ENCODE peak calls at places on chromosomes 5 and 9, in four cellular contexts. One of them, this sample, is unnamed.

GRCh38 chr5:177607452-177608192 is 7.7 kb downstream of the B4GALT7 start:
- DNase-seq in stimulated activated CD8-positive, alpha-beta memory T cell treated with anti-CD3 and anti-CD28 coated beads, Interleukin-2, amount 100 ng/mL, for 1 hour: no peak
- DNase-seq in body of pancreas: peak
- DNase-seq in stomach: peak
- DNase-seq in this sample: peak

GRCh38 chr5:173547579-173547978 is 68.9 kb downstream of the BOD1 start:
- DNase-seq in stimulated activated CD8-positive, alpha-beta memory T cell treated with anti-CD3 and anti-CD28 coated beads, Interleukin-2, amount 100 ng/mL, for 1 hour: no peak
- DNase-seq in body of pancreas: no peak
- DNase-seq in stomach: no peak
- DNase-seq in this sample: no peak

GRCh38 chr5:151158287-151158661 is 695 bp upstream of the ANXA6 start:
- DNase-seq in stimulated activated CD8-positive, alpha-beta memory T cell treated with anti-CD3 and anti-CD28 coated beads, Interleukin-2, amount 100 ng/mL, for 1 hour: no peak
- DNase-seq in body of pancreas: no peak
- DNase-seq in stomach: no peak
- DNase-seq in this sample: no peak

GRCh38 chr9:88641471-88642240 is 106.7 kb downstream of the NXNL2 start:
- DNase-seq in stimulated activated CD8-positive, alpha-beta memory T cell treated with anti-CD3 and anti-CD28 coated beads, Interleukin-2, amount 100 ng/mL, for 1 hour: no peak
- DNase-seq in body of pancreas: no peak
- DNase-seq in stomach: no peak
- DNase-seq in this sample: no peak

GRCh38 chr5:2110934-2111462 is 228.3 kb upstream of the IRX4 start:
- DNase-seq in stimulated activated CD8-positive, alpha-beta memory T cell treated with anti-CD3 and anti-CD28 coated beads, Interleukin-2, amount 100 ng/mL, for 1 hour: no peak
- DNase-seq in body of pancreas: no peak
- DNase-seq in stomach: no peak
- DNase-seq in this sample: no peak

GRCh38 chr5:141717043-141717442 is 35.0 kb upstream of the ARAP3 start:
- DNase-seq in stimulated activated CD8-positive, alpha-beta memory T cell treated with anti-CD3 and anti-CD28 coated beads, Interleukin-2, amount 100 ng/mL, for 1 hour: no peak
- DNase-seq in body of pancreas: no peak
- DNase-seq in stomach: no peak
- DNase-seq in this sample: no peak

GRCh38 chr5:68522863-68523262 is 307.3 kb downstream of the PIK3R1 start:
- DNase-seq in stimulated activated CD8-positive, alpha-beta memory T cell treated with anti-CD3 and anti-CD28 coated beads, Interleukin-2, amount 100 ng/mL, for 1 hour: no peak
- DNase-seq in body of pancreas: no peak
- DNase-seq in stomach: no peak
- DNase-seq in this sample: no peak

GRCh38 chr5:144485540-144485939 is 314.9 kb downstream of the KCTD16 start:
- DNase-seq in stimulated activated CD8-positive, alpha-beta memory T cell treated with anti-CD3 and anti-CD28 coated beads, Interleukin-2, amount 100 ng/mL, for 1 hour: no peak
- DNase-seq in body of pancreas: no peak
- DNase-seq in stomach: no peak
- DNase-seq in this sample: no peak